ENCODE peak calls at places on chromosomes 4 and X, in six cellular contexts. N, P, L, U, A and J are unnamed samples.

GRCh38 chr4:960140-960735 is 13.1 kb downstream of the DGKQ start:
- DNase-seq in N (no peak), P (no peak), L (no peak), U (no peak), A (no peak), J (no peak)

GRCh38 chr4:150033937-150034336 is 44.3 kb upstream of the DCLK2 start:
- DNase-seq in N (no peak), P (no peak), L (no peak), U (peak; percentile 33), A (no peak), J (no peak)

GRCh38 chr4:148261861-148262260 is 180.4 kb downstream of the NR3C2 start:
- DNase-seq in N (no peak), P (no peak), L (no peak), U (peak; percentile 14), A (no peak), J (no peak)

GRCh38 chr4:79964020-79964714 is 108.9 kb downstream of the ANTXR2 start:
- DNase-seq in N (no peak), P (no peak), L (no peak), U (no peak), A (no peak), J (peak; percentile 64)

GRCh38 chr4:182554736-182555135 is 311.5 kb downstream of the TENM3 start:
- DNase-seq in N (no peak), P (no peak), L (no peak), U (no peak), A (no peak), J (no peak)

GRCh38 chr4:99087887-99088484 is 602 bp downstream of the ADH5 start:
- DNase-seq in N (peak; percentile 41), P (peak; percentile 57), L (peak; percentile 73), U (peak; percentile 61), A (no peak), J (peak; percentile 57)

GRCh38 chrX:19512961-19513360 is 2.3 kb downstream of the MAP3K15 start:
- DNase-seq in N (no peak), P (no peak), L (no peak), U (no peak), A (no peak), J (no peak)

GRCh38 chrX:149984411-149984810 is 46.1 kb upstream of the EOLA2 start:
- DNase-seq in N (no peak), P (no peak), L (no peak), U (no peak), A (no peak), J (no peak)

GRCh38 chr4:190014771-190015537 is 12.1 kb downstream of the FRG2 start:
- DNase-seq in N (peak; percentile 52), P (no peak), L (no peak), U (peak; percentile 59), A (no peak), J (no peak)

GRCh38 chrX:37834937-37835336 is 12.4 kb downstream of the DYNLT3 start:
- DNase-seq in N (no peak), P (no peak), L (no peak), U (no peak), A (no peak), J (no peak)

GRCh38 chrX:25204182-25204581 is 188.4 kb upstream of the ARX start:
- DNase-seq in N (no peak), P (no peak), L (no peak), U (no peak), A (no peak), J (no peak)

GRCh38 chrX:9656277-9656676 is 109.4 kb downstream of the GPR143 start:
- DNase-seq in N (no peak), P (no peak), L (no peak), U (no peak), A (no peak), J (peak; percentile 26)